ENCODE peak calls at places on chromosomes 2 and 18, in nine cellular contexts. R is OCI-M1; L is IMR-90; N is prostate gland; A is stimulated activated CD8-positive, alpha-beta memory T cell treated with anti-CD3 and anti-CD28 coated beads, Interleukin-7, amount 100 ng/mL, for 1 hour; D is PC-3; K is tibial artery; I is T-helper 2 cell; B is sciatic nerve. Q is an unnamed sample.

GRCh38 chr2:170461875-170462274 is 253.3 kb upstream of the SP5 start:
- DNase-seq in R (no peak), L (no peak), N (no peak), A (no peak), D (no peak), K (no peak), I (no peak), B (no peak), Q (no peak)

GRCh38 chr2:205377324-205377723 is 305.0 kb upstream of the NRP2 start:
- DNase-seq in R (no peak), L (no peak), N (no peak), A (no peak), D (no peak), K (no peak), I (no peak), B (no peak), Q (no peak)

GRCh38 chr2:147394179-147394790 is 450.5 kb upstream of the ACVR2A start:
- DNase-seq in R (no peak), L (no peak), N (no peak), A (no peak), D (no peak), K (no peak), I (no peak), B (no peak), Q (no peak)

GRCh38 chr2:3131636-3132326 is 245.8 kb downstream of the EIPR1 start:
- DNase-seq in R (no peak), L (no peak), N (no peak), A (no peak), D (no peak), K (no peak), I (no peak), B (peak; percentile 19), Q (no peak)

GRCh38 chr2:85710687-85711577 is 16.8 kb downstream of the GNLY start:
- DNase-seq in R (no peak), L (no peak), N (no peak), A (no peak), D (no peak), K (peak; percentile 64), I (no peak), B (no peak), Q (peak; percentile 82)

GRCh38 chr2:138550670-138551287 is 49.2 kb downstream of the SPOPL start:
- DNase-seq in R (no peak), L (no peak), N (no peak), A (no peak), D (no peak), K (no peak), I (no peak), B (no peak), Q (no peak)

GRCh38 chr2:183511154-183511553 is 386.9 kb downstream of the NUP35 start:
- DNase-seq in R (no peak), L (no peak), N (no peak), A (no peak), D (no peak), K (no peak), I (no peak), B (no peak), Q (no peak)

GRCh38 chr2:40401896-40402295 is 50.0 kb downstream of the SLC8A1 start:
- DNase-seq in R (no peak), L (peak; percentile 94), N (no peak), A (no peak), D (peak; percentile 94), K (no peak), I (no peak), B (no peak), Q (no peak)

GRCh38 chr2:238083919-238084318 is 16.2 kb upstream of the ESPNL start:
- DNase-seq in R (no peak), L (no peak), N (no peak), A (no peak), D (no peak), K (no peak), I (no peak), B (peak; percentile 9), Q (no peak)

GRCh38 chr2:175010848-175011254 is 5.7 kb upstream of the CHN1 start:
- DNase-seq in R (no peak), L (no peak), N (no peak), A (no peak), D (no peak), K (no peak), I (no peak), B (no peak), Q (no peak)

GRCh38 chr2:9831670-9832069 is 11.6 kb upstream of the TAF1B start:
- DNase-seq in R (no peak), L (no peak), N (no peak), A (no peak), D (no peak), K (no peak), I (no peak), B (no peak), Q (no peak)

GRCh38 chr18:39173022-39173421 is 1607.4 kb upstream of the CELF4 start:
- DNase-seq in R (no peak), L (no peak), N (no peak), A (no peak), D (peak; percentile 11), K (no peak), I (no peak), B (no peak), Q (no peak)

GRCh38 chr18:26335139-26335933 is 109.1 kb downstream of the TAF4B start:
- DNase-seq in R (no peak), L (no peak), N (no peak), A (no peak), D (no peak), K (no peak), I (no peak), B (no peak), Q (no peak)

GRCh38 chr2:128310761-128311160 is 7.9 kb downstream of the HS6ST1 start:
- DNase-seq in R (no peak), L (no peak), N (no peak), A (no peak), D (no peak), K (peak; percentile 14), I (no peak), B (no peak), Q (no peak)

GRCh38 chr2:38148501-38148900 is 72.5 kb upstream of the CYP1B1 start:
- DNase-seq in R (peak; percentile 15), L (peak; percentile 60), N (peak; percentile 68), A (no peak), D (peak; percentile 94), K (peak; percentile 34), I (no peak), B (no peak), Q (no peak)

GRCh38 chr2:222635295-222635694 is 20.6 kb downstream of the FARSB start:
- DNase-seq in R (no peak), L (no peak), N (no peak), A (no peak), D (no peak), K (no peak), I (no peak), B (no peak), Q (no peak)